ENCODE peak calls at places on chromosomes 12 and 14, in four cellular contexts. One of them, this sample, is unnamed.

GRCh38 chr12:50612882-50613281 is 108.1 kb downstream of the DIP2B start:
- DNase-seq in WTC11: no peak
- DNase-seq in kidney tubule cell: no peak
- DNase-seq in iPS DF 19.7: no peak
- DNase-seq in this sample: no peak

GRCh38 chr14:74654931-74655330 is 42.9 kb upstream of the LTBP2 start:
- DNase-seq in WTC11: no peak
- DNase-seq in kidney tubule cell: no peak
- DNase-seq in iPS DF 19.7: no peak
- DNase-seq in this sample: no peak

GRCh38 chr12:102417055-102417454 is 63.3 kb downstream of the IGF1 start:
- DNase-seq in iPS DF 19.7: no peak
- DNase-seq in WTC11: no peak
- DNase-seq in kidney tubule cell: no peak
- DNase-seq in this sample: no peak

GRCh38 chr12:22974865-22975264 is 349.9 kb downstream of the ETNK1 start:
- DNase-seq in WTC11: no peak
- DNase-seq in kidney tubule cell: peak
- DNase-seq in iPS DF 19.7: no peak
- DNase-seq in this sample: no peak

GRCh38 chr12:1638167-1638566 is 9.1 kb downstream of the WNT5B start:
- DNase-seq in iPS DF 19.7: no peak
- DNase-seq in kidney tubule cell: no peak
- DNase-seq in WTC11: no peak
- DNase-seq in this sample: no peak

GRCh38 chr12:79737875-79738718 is 47.3 kb upstream of the PAWR start:
- DNase-seq in kidney tubule cell: peak
- DNase-seq in iPS DF 19.7: no peak
- DNase-seq in WTC11: no peak
- DNase-seq in this sample: peak

GRCh38 chr12:84150226-84150625 is 762.4 kb downstream of the SLC6A15 start:
- DNase-seq in kidney tubule cell: no peak
- DNase-seq in iPS DF 19.7: no peak
- DNase-seq in WTC11: no peak
- DNase-seq in this sample: no peak

GRCh38 chr12:103279444-103279843 is 216.3 kb downstream of the C12orf42 start:
- DNase-seq in iPS DF 19.7: no peak
- DNase-seq in WTC11: no peak
- DNase-seq in kidney tubule cell: peak
- DNase-seq in this sample: no peak

GRCh38 chr12:75444444-75445136 is 36.0 kb upstream of the GLIPR1 start:
- DNase-seq in WTC11: no peak
- DNase-seq in iPS DF 19.7: no peak
- DNase-seq in kidney tubule cell: peak
- DNase-seq in this sample: no peak

GRCh38 chr12:47868552-47869031 is 36.2 kb downstream of the VDR start:
- DNase-seq in iPS DF 19.7: no peak
- DNase-seq in kidney tubule cell: no peak
- DNase-seq in WTC11: no peak
- DNase-seq in this sample: no peak

GRCh38 chr12:81329088-81329487 is 251.2 kb downstream of the ACSS3 start:
- DNase-seq in iPS DF 19.7: no peak
- DNase-seq in kidney tubule cell: peak
- DNase-seq in WTC11: peak
- DNase-seq in this sample: no peak

GRCh38 chr12:102933168-102933567 is 16.1 kb upstream of the PAH start:
- DNase-seq in iPS DF 19.7: no peak
- DNase-seq in WTC11: no peak
- DNase-seq in kidney tubule cell: no peak
- DNase-seq in this sample: no peak

GRCh38 chr14:61527325-61528100 is 167.8 kb upstream of the HIF1A start:
- DNase-seq in WTC11: no peak
- DNase-seq in kidney tubule cell: peak
- DNase-seq in iPS DF 19.7: no peak
- DNase-seq in this sample: no peak

GRCh38 chr14:86333506-86333905 is 803.6 kb downstream of the FLRT2 start:
- DNase-seq in WTC11: no peak
- DNase-seq in kidney tubule cell: no peak
- DNase-seq in iPS DF 19.7: no peak
- DNase-seq in this sample: no peak

GRCh38 chr14:60753264-60754126 is 18.9 kb downstream of the MNAT1 start:
- DNase-seq in kidney tubule cell: no peak
- DNase-seq in WTC11: no peak
- DNase-seq in iPS DF 19.7: no peak
- DNase-seq in this sample: peak

GRCh38 chr12:27964123-27964522 is 8.4 kb downstream of the PTHLH start:
- DNase-seq in iPS DF 19.7: no peak
- DNase-seq in kidney tubule cell: no peak
- DNase-seq in WTC11: no peak
- DNase-seq in this sample: no peak

GRCh38 chr14:75050852-75051555 is at the start of gene MLH3:
- DNase-seq in kidney tubule cell: peak
- DNase-seq in WTC11: peak
- DNase-seq in iPS DF 19.7: peak
- DNase-seq in this sample: peak

GRCh38 chr12:7090222-7090998 is 1.8 kb downstream of the C1R start:
- DNase-seq in iPS DF 19.7: peak
- DNase-seq in kidney tubule cell: peak
- DNase-seq in WTC11: peak
- DNase-seq in this sample: no peak

GRCh38 chr14:94620597-94620996 is 8.4 kb downstream of the SERPINA3 start:
- DNase-seq in iPS DF 19.7: no peak
- DNase-seq in kidney tubule cell: no peak
- DNase-seq in WTC11: no peak
- DNase-seq in this sample: no peak

GRCh38 chr12:4450551-4451112 is 5.0 kb upstream of the FGF6 start:
- DNase-seq in WTC11: peak
- DNase-seq in iPS DF 19.7: no peak
- DNase-seq in kidney tubule cell: no peak
- DNase-seq in this sample: no peak

GRCh38 chr14:68790656-68791077 is 2.2 kb downstream of the ZFP36L1 start:
- DNase-seq in kidney tubule cell: peak
- DNase-seq in WTC11: no peak
- DNase-seq in iPS DF 19.7: no peak
- DNase-seq in this sample: peak

GRCh38 chr14:23366163-23366921 is 1.4 kb upstream of the EFS start:
- DNase-seq in kidney tubule cell: no peak
- DNase-seq in WTC11: peak
- DNase-seq in iPS DF 19.7: peak
- DNase-seq in this sample: no peak

GRCh38 chr14:72892879-72893635 is 844 bp downstream of the DPF3 start:
- DNase-seq in kidney tubule cell: peak
- DNase-seq in WTC11: peak
- DNase-seq in iPS DF 19.7: no peak
- DNase-seq in this sample: peak